ENCODE peak calls at places on chromosomes 4 and X, in eight cellular contexts. A is lower leg skin, J is pancreas, Y is astrocyte of the spinal cord, X is fibroblast of pulmonary artery, W is transverse colon, K is sigmoid colon, O is Panc1. D is an unnamed sample.

GRCh38 chrX:115595049-115595448 is 34.1 kb downstream of the PLS3 start:
- DNase-seq in Y (no peak), O (no peak), X (peak; percentile 48), A (no peak), J (no peak), W (no peak), K (no peak), D (no peak)

GRCh38 chr4:55395218-55395528 is 584 bp upstream of the TMEM165 start:
- DNase-seq in Y (no peak), J (no peak), K (no peak), O (no peak), A (no peak), X (no peak), W (no peak), D (no peak)

GRCh38 chrX:115560978-115561604 is at the start of gene PLS3:
- DNase-seq in Y (peak; percentile 85), X (peak; percentile 88), W (peak; percentile 72), O (no peak), J (peak; percentile 84), A (peak; percentile 60), K (peak; percentile 92), D (peak; percentile 81)

GRCh38 chrX:3231766-3232165 is 114.7 kb downstream of the MXRA5 start:
- DNase-seq in J (no peak), A (no peak), Y (peak; percentile 33), X (no peak), K (no peak), W (no peak), O (no peak), D (no peak)

GRCh38 chr4:52659016-52659721 is at the start of gene USP46:
- DNase-seq in J (peak; percentile 86), A (peak; percentile 49), X (peak; percentile 74), W (peak; percentile 82), O (no peak), Y (peak; percentile 70), K (peak; percentile 86), D (peak; percentile 54)

GRCh38 chr4:3250956-3251690 is 2.2 kb downstream of the MSANTD1 start:
- DNase-seq in Y (no peak), O (no peak), W (no peak), K (peak; percentile 46), A (no peak), X (no peak), J (peak; percentile 60), D (no peak)

GRCh38 chr4:101753702-101754101 is 36.8 kb upstream of the BANK1 start:
- DNase-seq in X (peak; percentile 72), K (no peak), Y (no peak), A (no peak), O (no peak), J (no peak), W (no peak), D (peak; percentile 63)

GRCh38 chrX:118855681-118856310 is 32.2 kb downstream of the ZCCHC12 start:
- DNase-seq in J (no peak), K (no peak), W (no peak), O (no peak), A (no peak), X (no peak), Y (no peak), D (no peak)

GRCh38 chr4:57039345-57039744 is 60.6 kb downstream of the POLR2B start:
- DNase-seq in W (no peak), Y (no peak), A (no peak), O (no peak), J (no peak), X (no peak), K (no peak), D (no peak)

GRCh38 chr4:100079264-100079663 is 111.0 kb downstream of the DDIT4L start:
- DNase-seq in O (no peak), X (no peak), K (no peak), W (no peak), J (no peak), Y (no peak), A (no peak), D (no peak)

GRCh38 chr4:159600102-159600501 is 497.2 kb downstream of the RAPGEF2 start:
- DNase-seq in O (no peak), K (no peak), W (no peak), J (no peak), Y (no peak), X (no peak), A (no peak), D (no peak)

GRCh38 chrX:22999696-23000223 is at the start of gene DDX53:
- DNase-seq in J (no peak), W (no peak), Y (no peak), O (no peak), K (no peak), X (no peak), A (no peak), D (no peak)

GRCh38 chrX:136812286-136812685 is 31.6 kb upstream of the ARHGEF6 start:
- DNase-seq in X (peak; percentile 31), O (no peak), K (no peak), J (no peak), W (no peak), A (no peak), Y (no peak), D (peak; percentile 12)

GRCh38 chrX:101659601-101660063 is at the start of gene ARMCX2:
- DNase-seq in X (peak; percentile 73), K (peak; percentile 86), W (peak; percentile 44), J (peak; percentile 58), O (no peak), A (no peak), Y (peak; percentile 53), D (peak; percentile 66)

GRCh38 chr4:5836943-5837342 is 55.9 kb downstream of the CRMP1 start:
- DNase-seq in J (no peak), X (no peak), Y (no peak), A (no peak), W (no peak), O (no peak), K (no peak), D (no peak)

GRCh38 chrX:118271770-118272169 is 74.1 kb upstream of the WDR44 start:
- DNase-seq in K (no peak), Y (no peak), W (no peak), O (no peak), A (no peak), J (no peak), X (peak; percentile 63), D (peak; percentile 4)

GRCh38 chrX:15834827-15835595 is 19.6 kb downstream of the AP1S2 start:
- DNase-seq in K (no peak), X (no peak), A (no peak), O (no peak), Y (peak; percentile 27), J (no peak), W (no peak), D (no peak)

GRCh38 chrX:119482497-119483480 is 14.5 kb downstream of the SLC25A5 start:
- DNase-seq in O (no peak), W (peak; percentile 76), K (peak; percentile 74), J (peak; percentile 87), X (peak; percentile 53), A (peak; percentile 32), Y (peak; percentile 38), D (peak; percentile 35)

DNA sequence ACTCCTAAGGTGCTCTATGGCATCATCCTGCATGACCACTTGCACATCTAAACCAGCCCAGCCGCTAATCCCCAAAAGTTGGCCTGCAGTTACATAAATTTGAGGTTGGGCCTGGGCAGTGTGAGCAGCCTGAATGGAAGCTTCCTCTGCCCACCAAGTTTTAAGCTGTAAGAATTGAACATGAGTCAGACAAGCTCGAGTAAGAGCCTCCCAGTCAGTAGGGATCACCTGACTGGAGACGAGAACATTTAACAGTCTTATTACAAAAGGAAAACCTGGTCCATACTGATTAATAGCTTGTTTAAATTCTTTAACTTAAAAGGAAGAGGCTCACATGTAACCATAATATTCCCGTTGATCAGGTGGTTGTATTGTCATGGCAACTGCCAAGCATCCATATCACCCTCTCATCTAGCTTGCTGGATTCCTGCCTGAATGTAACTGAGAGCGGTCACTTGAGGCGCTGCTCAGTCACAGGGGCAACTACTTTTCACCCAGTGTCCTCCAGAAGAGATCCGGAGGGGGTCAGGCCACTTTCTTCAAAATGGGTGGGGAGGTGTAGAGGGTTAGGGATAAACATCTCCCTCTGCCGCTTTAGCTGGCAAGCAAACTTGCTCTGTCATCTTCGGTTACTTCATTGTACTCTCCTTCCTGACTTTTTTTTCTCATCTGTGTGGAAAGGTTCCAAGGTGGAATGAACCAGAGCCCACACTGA is 56.6 kb upstream of the WDR1 start:
- DNase-seq in Y (no peak), A (peak; percentile 27), O (no peak), K (peak; percentile 83), J (no peak), X (peak; percentile 92), W (peak; percentile 25), D (peak; percentile 54)
- TF ChIP-seq CTCF in Y (no peak), A (no peak), O (no peak), K (peak; percentile 24), J (no peak), X (peak; percentile 45), W (no peak), D (no peak)

GRCh38 chr4:98502624-98503023 is 155.8 kb downstream of the TSPAN5 start:
- DNase-seq in O (no peak), X (no peak), W (no peak), K (no peak), A (no peak), J (no peak), Y (no peak), D (no peak)
- H3K4me3 ChIP-seq in O (no peak overlapping the region), X (no peak overlapping the region), W (no peak overlapping the region), K (no peak overlapping the region), A (no peak overlapping the region), J (no peak overlapping the region), Y (no peak overlapping the region), D (no peak overlapping the region)

DNA sequence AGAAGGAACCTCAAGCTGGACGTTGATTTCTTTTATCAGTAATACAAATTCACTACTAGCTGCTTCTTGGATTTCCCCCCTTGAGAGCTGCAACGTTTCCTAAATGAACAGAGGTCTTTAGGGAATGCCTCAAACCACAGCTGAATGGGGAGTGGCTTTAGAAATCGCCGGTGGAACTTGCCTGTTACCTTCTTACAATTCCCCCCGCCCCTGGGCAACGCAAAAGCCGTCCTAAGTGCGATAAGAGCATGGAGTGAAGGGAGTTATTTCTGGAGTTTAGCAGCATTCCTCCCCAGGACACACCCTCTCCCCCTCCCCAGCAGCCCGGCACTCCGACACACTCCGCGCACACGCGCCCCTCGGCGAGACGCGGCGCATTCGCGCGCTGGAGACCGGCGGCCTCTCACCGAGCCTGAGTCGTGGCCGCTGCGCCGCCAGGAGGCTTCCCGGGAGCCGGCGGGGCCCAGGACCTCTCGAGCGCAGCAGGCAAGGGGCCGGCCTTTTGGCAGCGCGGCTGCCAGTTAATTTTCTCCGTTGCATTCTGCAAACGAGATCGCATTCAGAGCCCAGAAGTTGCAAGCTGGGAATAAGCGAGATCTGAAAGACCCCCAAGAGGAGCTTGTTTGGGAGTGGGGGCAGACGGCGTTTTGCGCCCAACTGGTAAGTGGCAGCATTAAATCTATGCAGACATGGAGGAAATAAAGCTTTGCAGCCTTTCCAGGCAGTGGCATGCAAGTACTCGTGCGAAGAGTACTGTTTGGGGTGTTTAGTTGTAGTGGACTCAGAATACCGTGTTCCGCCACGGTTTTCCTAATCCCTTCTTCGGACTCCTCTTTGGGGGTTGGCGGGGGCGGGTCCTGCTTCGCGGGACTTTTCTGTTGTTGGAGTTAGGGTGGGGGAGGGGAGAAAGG is 134.6 kb downstream of the PALLD start:
- DNase-seq in O (no peak), Y (peak; percentile 90), J (peak; percentile 73), A (no peak), X (peak; percentile 64), W (peak; percentile 60), K (peak; percentile 86), D (peak; percentile 38)
- TF ChIP-seq CTCF in O (peak; percentile 43), Y (peak; percentile 38), J (no peak), A (no peak), X (peak; percentile 23), W (peak; percentile 59), K (peak; percentile 66), D (no peak)

DNA sequence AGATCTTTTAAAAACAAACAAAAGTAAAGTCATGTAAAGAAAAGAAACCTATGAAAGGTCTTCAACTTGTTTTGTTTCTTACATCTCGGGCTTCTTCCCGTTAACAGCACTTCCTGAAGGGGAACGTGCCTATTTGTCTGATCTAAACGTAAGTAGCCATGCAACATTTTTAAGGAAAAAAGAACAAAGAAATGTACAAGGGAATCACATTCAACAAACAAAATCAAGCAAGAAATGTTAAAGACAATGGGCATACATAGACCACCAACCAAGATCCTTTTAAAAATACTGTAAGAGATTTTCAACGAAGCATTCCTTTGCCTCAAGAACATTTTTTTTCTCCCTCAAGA is 111.9 kb upstream of the TTC29 start:
- DNase-seq in W (no peak), Y (peak; percentile 81), J (no peak), A (no peak), X (peak; percentile 52), O (peak; percentile 4), K (no peak), D (peak; percentile 41)
- H3K4me3 ChIP-seq in W (peak overlapping the region; percentile 43), Y (peak overlapping the region; percentile 23), J (peak overlapping the region; percentile 11), A (no peak overlapping the region), X (peak overlapping the region; percentile 24), O (peak overlapping the region; percentile 29), K (peak overlapping the region; percentile 41), D (peak overlapping the region; percentile 28)